ENCODE peak calls at places on chromosomes 13 and 19, in eight cellular contexts. K is thyroid gland, N is psoas muscle, I is cardiac muscle cell, G is Caco-2, V is right cardiac atrium, O is IMR-90, F is tibial artery. Z is an unnamed sample.
A peak's percentile ranks its signal among the peaks of the same experiment; 100 is the strongest.

GRCh38 chr19:5293607-5294089 is 47.0 kb downstream of the PTPRS start:
- DNase-seq in K (peak; percentile 46), N (peak; percentile 48), I (peak; percentile 49), G (no peak), V (peak; percentile 78), O (peak; percentile 40), F (no peak), Z (no peak)

GRCh38 chr13:99406799-99407201 is 94.5 kb upstream of the TM9SF2 start:
- DNase-seq in K (no peak), N (no peak), I (peak; percentile 36), G (no peak), V (no peak), O (no peak), F (peak; percentile 49), Z (no peak)

GRCh38 chr19:55647732-55648656 is at the start of gene CCDC106:
- DNase-seq in K (peak; percentile 73), N (peak; percentile 78), I (peak; percentile 86), G (peak; percentile 77), V (peak; percentile 91), O (peak; percentile 68), F (no peak), Z (no peak)

GRCh38 chr19:32363175-32363574 is 17.8 kb downstream of the ZNF507 start:
- DNase-seq in K (peak; percentile 73), N (no peak), I (peak; percentile 75), G (peak; percentile 73), V (no peak), O (peak; percentile 45), F (no peak), Z (no peak)

GRCh38 chr13:55199132-55199531 is 1941.6 kb upstream of the PRR20A start:
- DNase-seq in K (no peak), N (no peak), I (no peak), G (peak; percentile 26), V (no peak), O (no peak), F (no peak), Z (no peak)

GRCh38 chr19:48330012-48330681 is 4.8 kb downstream of the EMP3 start:
- DNase-seq in K (peak; percentile 87), N (peak; percentile 71), I (no peak), G (peak; percentile 94), V (peak; percentile 86), O (no peak), F (peak; percentile 75), Z (peak; percentile 73)

GRCh38 chr13:86881390-86881789 is 789.8 kb upstream of the SLITRK5 start:
- DNase-seq in K (no peak), N (no peak), I (no peak), G (no peak), V (no peak), O (no peak), F (no peak), Z (no peak)

GRCh38 chr19:19155495-19156219 is 14.4 kb downstream of the MEF2B start:
- DNase-seq in K (no peak), N (no peak), I (no peak), G (no peak), V (no peak), O (no peak), F (no peak), Z (no peak)

GRCh38 chr19:10424011-10424637 is 3.8 kb downstream of the PDE4A start:
- DNase-seq in K (peak; percentile 73), N (peak; percentile 83), I (peak; percentile 77), G (peak; percentile 88), V (peak; percentile 93), O (peak; percentile 68), F (peak; percentile 82), Z (peak; percentile 64)

GRCh38 chr19:32879741-32880140 is 10.2 kb upstream of the SLC7A9 start:
- DNase-seq in K (no peak), N (no peak), I (no peak), G (no peak), V (no peak), O (no peak), F (peak; percentile 38), Z (no peak)

GRCh38 chr19:28500982-28501633 is 711.8 kb downstream of the UQCRFS1 start:
- DNase-seq in K (no peak), N (no peak), I (no peak), G (no peak), V (no peak), O (no peak), F (no peak), Z (no peak)

GRCh38 chr19:58183822-58184215 is 958 bp downstream of the ZNF274 start:
- DNase-seq in K (no peak), N (no peak), I (no peak), G (no peak), V (no peak), O (no peak), F (no peak), Z (no peak)

GRCh38 chr13:51818771-51819511 is 15.0 kb upstream of the DHRS12 start:
- DNase-seq in K (no peak), N (peak; percentile 30), I (peak; percentile 62), G (no peak), V (no peak), O (peak; percentile 53), F (peak; percentile 80), Z (no peak)

GRCh38 chr13:50527612-50528509 is 315.6 kb downstream of the DLEU7 start:
- DNase-seq in K (peak; percentile 17), N (no peak), I (no peak), G (no peak), V (no peak), O (no peak), F (no peak), Z (no peak)

GRCh38 chr13:107650081-107650701 is 565.1 kb downstream of the LIG4 start:
- DNase-seq in K (peak; percentile 46), N (peak; percentile 33), I (peak; percentile 68), G (peak; percentile 76), V (peak; percentile 78), O (peak; percentile 62), F (no peak), Z (no peak)

GRCh38 chr13:41627425-41627824 is 170.1 kb downstream of the RGCC start:
- DNase-seq in K (no peak), N (no peak), I (no peak), G (no peak), V (no peak), O (no peak), F (no peak), Z (no peak)

GRCh38 chr13:36820222-36820621 is 1.2 kb downstream of the RFXAP start:
- DNase-seq in K (no peak), N (no peak), I (no peak), G (no peak), V (no peak), O (no peak), F (no peak), Z (no peak)

GRCh38 chr13:103466761-103467160 is 400.5 kb upstream of the SLC10A2 start:
- DNase-seq in K (no peak), N (no peak), I (no peak), G (no peak), V (no peak), O (no peak), F (no peak), Z (no peak)

GRCh38 chr13:46864941-46865340 is 31.9 kb downstream of the HTR2A start:
- DNase-seq in K (no peak), N (no peak), I (no peak), G (no peak), V (no peak), O (no peak), F (no peak), Z (no peak)

GRCh38 chr13:29936051-29936813 is 85.8 kb upstream of the UBL3 start:
- DNase-seq in K (no peak), N (no peak), I (no peak), G (no peak), V (no peak), O (no peak), F (no peak), Z (no peak)

GRCh38 chr19:45643024-45643926 is 4.1 kb upstream of the EML2 start:
- DNase-seq in K (peak; percentile 80), N (peak; percentile 83), I (peak; percentile 88), G (peak; percentile 95), V (peak; percentile 95), O (peak; percentile 61), F (peak; percentile 86), Z (peak; percentile 76)
- H3K4me1 ChIP-seq in K (peaks cover 43% of the 10 kb centered on the region), N (peaks cover 19% of the 10 kb centered on the region), I (peaks cover 4% of the 10 kb centered on the region), G (peaks cover 20% of the 10 kb centered on the region), V (peaks cover 2% of the 10 kb centered on the region), O (peaks cover 13% of the 10 kb centered on the region), F (no peaks in the 10 kb centered on the region), Z (peaks cover 30% of the 10 kb centered on the region)

GRCh38 chr13:96900992-96901391 is 93.3 kb downstream of the OXGR1 start:
- DNase-seq in K (no peak), N (no peak), I (no peak), G (no peak), V (no peak), O (no peak), F (no peak), Z (no peak)
- H3K4me3 ChIP-seq in K (no peak overlapping the region), N (no peak overlapping the region), I (no peak overlapping the region), G (no peak overlapping the region), V (no peak overlapping the region), O (no peak overlapping the region), F (no peak overlapping the region), Z (no peak overlapping the region)

GRCh38 chr19:35842666-35843272 is 9.5 kb downstream of the NPHS1 start:
- DNase-seq in K (no peak), N (no peak), I (no peak), G (no peak), V (no peak), O (no peak), F (no peak), Z (no peak)
- H3K27me3 ChIP-seq in K (peaks cover 17% of the 10 kb centered on the region), N (peaks cover 62% of the 10 kb centered on the region), I (peaks cover 70% of the 10 kb centered on the region), G (no peaks in the 10 kb centered on the region), V (no peaks in the 10 kb centered on the region), O (peaks cover 35% of the 10 kb centered on the region), F (no peaks in the 10 kb centered on the region), Z (peaks cover 33% of the 10 kb centered on the region)

GRCh38 chr13:32256243-32256642 is 58.9 kb downstream of the ZAR1L start:
- DNase-seq in K (no peak), N (no peak), I (no peak), G (no peak), V (no peak), O (no peak), F (no peak), Z (no peak)
- H3K4me1 ChIP-seq in K (no peaks in the 10 kb centered on the region), N (peaks cover 19% of the 10 kb centered on the region), I (peaks cover 11% of the 10 kb centered on the region), G (peaks cover 80% of the 10 kb centered on the region), V (peaks cover 5% of the 10 kb centered on the region), O (peaks cover 3% of the 10 kb centered on the region), F (no peaks in the 10 kb centered on the region), Z (no peaks in the 10 kb centered on the region)

GRCh38 chr19:30450945-30451344 is 78.8 kb downstream of the ZNF536 start:
- DNase-seq in K (no peak), N (no peak), I (no peak), G (no peak), V (peak; percentile 62), O (no peak), F (no peak), Z (no peak)
- H3K4me3 ChIP-seq in K (no peak overlapping the region), N (peak overlapping the region; percentile 42), I (no peak overlapping the region), G (no peak overlapping the region), V (peak overlapping the region; percentile 29), O (no peak overlapping the region), F (peak overlapping the region; percentile 24), Z (no peak overlapping the region)

Z was measured in effector memory CD4-positive, alpha-beta T cell.